ENCODE peak calls at places on chromosomes 4 and X, in eight cellular contexts. S is SK-N-SH, P is tibial artery, Y is lower lobe of right lung, N is choroid plexus epithelial cell, I is AG09319, J is endothelial cell, C is NB4. G is an unnamed sample.

GRCh38 chr4:151325320-151326246 is at the start of gene SH3D19:
- DNase-seq in S (peak), P (peak), Y (peak), N (peak), J (peak), I (peak), C (no peak), G (no peak)

GRCh38 chr4:124931050-124931449 is 218.5 kb upstream of the ANKRD50 start:
- DNase-seq in J (no peak), C (no peak), I (peak), P (no peak), S (no peak), Y (no peak), N (peak), G (no peak)

GRCh38 chr4:3508542-3508941 is 23.7 kb downstream of the LRPAP1 start:
- DNase-seq in J (no peak), N (no peak), C (no peak), S (no peak), P (no peak), I (no peak), Y (no peak), G (no peak)

GRCh38 chr4:79083406-79084010 is 144.3 kb upstream of the PAQR3 start:
- DNase-seq in P (no peak), N (peak), S (no peak), I (no peak), C (no peak), Y (no peak), J (no peak), G (no peak)

GRCh38 chr4:77599378-77599777 is 6.2 kb upstream of the CXCL13 start:
- DNase-seq in C (peak), I (no peak), J (peak), P (no peak), S (peak), N (peak), Y (no peak), G (peak)

GRCh38 chr4:2412534-2412884 is 5.9 kb downstream of the ZFYVE28 start:
- DNase-seq in S (no peak), I (no peak), Y (no peak), P (no peak), N (no peak), J (no peak), C (no peak), G (peak)

GRCh38 chr4:40122941-40123340 is 66.3 kb downstream of the N4BP2 start:
- DNase-seq in N (no peak), I (no peak), S (no peak), P (no peak), C (no peak), J (no peak), Y (no peak), G (no peak)

GRCh38 chr4:175560628-175561027 is 251.4 kb downstream of the GPM6A start:
- DNase-seq in P (no peak), Y (no peak), I (no peak), S (peak), J (no peak), N (peak), C (peak), G (no peak)

GRCh38 chr4:48635310-48635709 is 144.8 kb downstream of the FRYL start:
- DNase-seq in S (no peak), P (no peak), N (no peak), Y (no peak), C (peak), J (no peak), I (no peak), G (peak)

GRCh38 chrX:39899876-39900787 is 197.6 kb downstream of the BCOR start:
- DNase-seq in S (peak), P (no peak), I (no peak), C (no peak), J (no peak), Y (no peak), N (no peak), G (no peak)

GRCh38 chrX:56728752-56729151 is 291 bp upstream of the NBDY start:
- DNase-seq in I (no peak), Y (no peak), C (peak), S (no peak), P (no peak), J (no peak), N (peak), G (peak)

GRCh38 chr4:3322059-3322550 is 29.3 kb downstream of the RGS12 start:
- DNase-seq in J (no peak), N (peak), I (no peak), P (peak), C (no peak), Y (no peak), S (no peak), G (no peak)

GRCh38 chr4:24164054-24164453 is 274.2 kb upstream of the PPARGC1A start:
- DNase-seq in Y (no peak), J (no peak), P (no peak), N (peak), S (no peak), I (no peak), C (no peak), G (no peak)

GRCh38 chr4:158796370-158797140 is 27.7 kb downstream of the FNIP2 start:
- DNase-seq in S (no peak), J (no peak), Y (peak), C (no peak), I (no peak), P (no peak), N (peak), G (no peak)

GRCh38 chr4:106318511-106318910 is 2.2 kb downstream of the AIMP1 start:
- DNase-seq in J (no peak), P (no peak), S (no peak), I (no peak), C (no peak), N (no peak), Y (no peak), G (no peak)

GRCh38 chr4:168551945-168552695 is 55.3 kb downstream of the PALLD start:
- DNase-seq in I (no peak), S (no peak), J (no peak), Y (no peak), N (peak), C (peak), P (no peak), G (peak)

GRCh38 chr4:42881262-42881661 is 11.3 kb upstream of the GRXCR1 start:
- DNase-seq in I (no peak), Y (no peak), C (no peak), S (no peak), N (no peak), J (no peak), P (no peak), G (no peak)

GRCh38 chr4:15989431-15989830 is 26.5 kb upstream of the FGFBP2 start:
- DNase-seq in I (no peak), Y (no peak), C (no peak), S (no peak), J (no peak), P (no peak), N (no peak), G (no peak)

GRCh38 chrX:3271485-3272186 is 74.8 kb downstream of the MXRA5 start:
- DNase-seq in C (no peak), I (peak), S (no peak), P (no peak), J (no peak), Y (no peak), N (peak), G (no peak)

GRCh38 chrX:35711281-35711680 is 86.9 kb upstream of the MAGEB16 start:
- DNase-seq in C (no peak), Y (no peak), S (no peak), J (no peak), P (no peak), I (no peak), N (peak), G (no peak)

GRCh38 chr4:20764353-20764752 is 64.1 kb downstream of the PACRGL start:
- DNase-seq in N (peak), C (no peak), S (no peak), Y (no peak), I (no peak), P (no peak), J (no peak), G (no peak)

GRCh38 chrX:40933132-40934078 is 151.8 kb upstream of the USP9X start:
- DNase-seq in C (peak), Y (no peak), N (peak), J (no peak), S (peak), I (peak), P (no peak), G (peak)

GRCh38 chrX:40459576-40460158 is 121.1 kb upstream of the ATP6AP2 start:
- DNase-seq in J (no peak), P (no peak), C (no peak), S (peak), Y (no peak), N (no peak), I (no peak), G (no peak)

GRCh38 chr4:39353478-39354177 is 12.5 kb downstream of the RFC1 start:
- DNase-seq in S (peak), I (no peak), N (peak), P (no peak), J (no peak), C (peak), Y (no peak), G (peak)

GRCh38 chrX:153063315-153063714 is 7.0 kb downstream of the PNMA3 start:
- DNase-seq in C (no peak), P (no peak), I (no peak), S (no peak), N (peak), J (no peak), Y (no peak), G (no peak)

GRCh38 chr4:106315476-106315967 is 487 bp downstream of the TBCK start:
- DNase-seq in I (no peak), P (no peak), C (peak), S (no peak), Y (peak), J (no peak), N (peak), G (peak)

GRCh38 chr4:37639551-37640293 is 46.5 kb downstream of the RELL1 start:
- DNase-seq in P (no peak), I (no peak), Y (no peak), S (no peak), N (no peak), J (no peak), C (no peak), G (no peak)

GRCh38 chrX:151680805-151681204 is 14.5 kb upstream of the PRRG3 start:
- DNase-seq in C (peak), P (no peak), I (no peak), Y (no peak), S (peak), J (peak), N (peak), G (peak)

DNA sequence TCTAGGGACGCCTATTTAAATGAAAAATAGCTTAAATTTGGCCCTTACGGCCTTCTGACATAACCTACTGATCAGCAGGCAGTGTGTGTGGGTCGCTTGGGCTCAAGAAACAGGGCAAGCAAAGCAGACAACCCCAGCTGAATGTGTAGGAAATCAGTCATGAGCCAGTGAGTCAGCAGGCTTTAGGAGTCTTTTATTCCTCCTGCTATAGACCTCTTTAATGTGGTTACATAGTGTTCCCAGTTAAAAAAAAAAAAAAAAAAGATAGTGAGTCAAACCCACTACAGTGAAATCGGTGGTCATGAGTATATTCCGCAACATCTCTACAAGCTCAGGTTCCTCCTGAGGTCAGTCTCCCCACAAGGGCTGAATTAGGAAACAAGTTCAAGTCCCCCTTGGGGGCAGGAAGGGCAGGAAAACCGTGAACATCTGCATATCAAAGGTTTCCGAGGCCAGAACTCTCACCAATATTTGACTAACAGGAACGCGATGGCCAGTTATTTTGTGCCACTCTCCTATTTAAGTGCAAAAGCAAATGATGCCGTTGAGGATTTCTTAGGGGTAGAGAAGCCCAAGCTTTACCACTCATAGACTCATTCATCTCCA is 32.7 kb downstream of the ACSL1 start:
- DNase-seq in I (peak), J (no peak), S (no peak), Y (peak), C (peak), P (no peak), N (peak), G (peak)
- TF ChIP-seq CTCF in I (no peak), J (no peak), S (no peak), Y (no peak), C (no peak), P (no peak), N (no peak), G (no peak)

GRCh38 chr4:170227928-170228327 is 138.2 kb upstream of the AADAT start:
- DNase-seq in S (no peak), J (no peak), I (no peak), N (no peak), C (no peak), P (no peak), Y (no peak), G (no peak)
- TF ChIP-seq CTCF in S (peak), J (peak), I (no peak), N (peak), C (no peak), P (no peak), Y (no peak), G (no peak)

GRCh38 chr4:17562157-17562556 is 14.8 kb upstream of the LAP3 start:
- DNase-seq in P (no peak), J (no peak), S (peak), Y (no peak), N (no peak), I (no peak), C (peak), G (no peak)
- TF ChIP-seq CTCF in P (no peak), J (no peak), S (no peak), Y (peak), N (peak), I (no peak), C (peak), G (no peak)

DNA sequence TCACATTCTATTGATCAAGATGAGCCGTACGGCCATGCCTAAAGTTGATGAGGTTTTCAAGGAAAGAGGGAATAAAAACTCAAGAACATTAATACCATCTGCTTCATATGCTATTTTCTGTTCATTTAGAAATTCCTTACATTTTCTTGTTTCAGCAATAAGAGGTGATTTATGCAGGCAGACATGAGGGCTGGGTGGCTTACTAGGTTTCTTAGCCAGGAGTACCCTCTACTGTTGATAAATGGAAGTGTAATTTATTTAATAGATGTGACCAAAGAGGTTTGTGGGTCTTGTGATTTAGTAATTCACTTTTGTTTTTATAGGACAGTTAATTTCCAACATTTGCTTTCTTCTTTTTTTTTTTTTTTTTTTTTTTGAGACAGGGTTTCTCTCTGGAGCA is 6.4 kb upstream of the SMIM9 start:
- DNase-seq in Y (no peak), I (peak), S (peak), N (peak), J (no peak), P (no peak), C (peak), G (no peak)
- TF ChIP-seq CTCF in Y (peak), I (peak), S (peak), N (peak), J (peak), P (peak), C (peak), G (peak)

GRCh38 chrX:22118161-22118830 is 86.2 kb downstream of the PHEX start:
- DNase-seq in C (no peak), S (no peak), J (no peak), Y (no peak), P (no peak), I (no peak), N (no peak), G (peak)

GRCh38 chrX:22122510-22122909 is 90.4 kb downstream of the PHEX start:
- DNase-seq in J (no peak), N (peak), C (no peak), Y (no peak), S (no peak), P (peak), I (no peak), G (no peak)

GRCh38 chrX:22110729-22111494 is 78.8 kb downstream of the PHEX start:
- DNase-seq in I (no peak), J (no peak), C (no peak), Y (no peak), S (no peak), P (no peak), N (peak), G (no peak)

GRCh38 chrX:22121161-22121560 is 89.0 kb downstream of the PHEX start:
- DNase-seq in N (no peak), P (no peak), I (no peak), C (no peak), S (no peak), J (no peak), Y (no peak), G (no peak)

GRCh38 chrX:22116585-22117546 is 84.7 kb downstream of the PHEX start:
- DNase-seq in N (no peak), Y (no peak), J (no peak), C (no peak), S (no peak), I (no peak), P (no peak), G (no peak)
- TF ChIP-seq CTCF in N (no peak), Y (no peak), J (no peak), C (no peak), S (no peak), I (no peak), P (no peak), G (no peak)

DNA sequence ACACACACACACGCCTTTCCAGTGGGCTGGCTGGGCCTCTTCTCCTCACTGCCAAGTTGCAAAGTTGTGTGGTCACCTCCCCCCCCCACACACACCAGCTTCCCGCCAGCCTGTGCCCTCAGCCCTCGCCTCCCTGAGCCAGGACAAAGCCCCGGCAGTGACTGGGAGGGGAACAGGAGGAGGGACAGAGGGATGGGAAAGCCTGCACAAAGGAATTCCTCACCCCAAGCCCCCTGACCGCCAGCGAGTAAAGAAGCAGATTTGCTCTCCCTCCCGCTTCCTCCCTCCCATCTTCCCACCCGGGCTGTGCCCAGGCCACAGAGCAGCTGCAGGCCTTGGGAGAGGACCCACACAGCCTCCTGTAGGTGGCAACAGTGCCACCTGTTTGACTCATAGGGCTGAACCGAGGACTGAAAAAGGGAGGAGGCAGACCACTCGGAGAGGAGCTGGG is at the start of gene GDPD2:
- DNase-seq in I (no peak), C (peak), N (no peak), P (no peak), Y (no peak), S (peak), J (peak), G (peak)
- TF ChIP-seq CTCF in I (no peak), C (peak), N (peak), P (peak), Y (no peak), S (peak), J (no peak), G (no peak)

GRCh38 chrX:149881081-149881711 is at the start of gene MAGEA8:
- DNase-seq in P (no peak), C (peak), S (peak), N (no peak), I (no peak), J (no peak), Y (no peak), G (peak)
- TF ChIP-seq CTCF in P (no peak), C (peak), S (peak), N (no peak), I (no peak), J (peak), Y (no peak), G (peak)

DNA sequence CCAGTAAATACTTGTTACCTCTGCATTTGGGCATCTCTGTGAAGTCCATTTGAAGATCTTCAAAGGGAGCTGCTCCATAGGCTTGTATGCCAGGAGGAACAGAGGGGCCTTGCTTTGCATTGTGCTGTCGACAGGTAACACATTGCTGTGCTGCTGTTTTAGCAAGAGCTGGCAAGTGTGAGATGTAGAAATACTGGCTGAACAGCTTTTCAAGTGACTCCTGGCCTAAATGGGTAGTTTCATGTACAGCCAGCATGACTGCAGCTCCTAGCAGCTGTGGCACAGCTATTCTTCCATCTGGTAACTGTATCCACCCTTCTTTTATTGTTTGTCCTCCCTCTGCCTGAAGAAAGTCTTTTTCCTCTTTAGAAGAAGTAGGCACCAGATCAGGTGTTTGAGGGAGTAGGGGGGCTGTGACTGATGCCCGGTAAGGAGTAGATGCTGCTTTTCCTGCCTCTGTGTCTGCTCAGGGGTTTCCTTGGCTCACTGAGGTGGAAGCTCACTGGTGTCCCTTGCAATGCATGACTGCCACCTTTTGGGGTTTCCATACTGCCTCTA is 965.3 kb downstream of the CCSER1 start:
- DNase-seq in N (peak), J (no peak), P (no peak), S (no peak), I (no peak), Y (no peak), C (no peak), G (no peak)
- TF ChIP-seq CTCF in N (no peak), J (no peak), P (no peak), S (no peak), I (no peak), Y (no peak), C (no peak), G (no peak)